ENCODE peak calls at places on chromosomes 4 and X, in five cellular contexts. U is H1, P is K562, H is GM12891, S is GM12878. W is an unnamed sample.

GRCh38 chr4:176425035-176425434 is 105.3 kb downstream of the SPCS3 start:
- DNase-seq in U (no peak), P (no peak), H (no peak), S (no peak), W (no peak)

GRCh38 chr4:148649669-148650331 is 207.6 kb upstream of the NR3C2 start:
- DNase-seq in U (no peak), P (no peak), H (no peak), S (no peak), W (no peak)

GRCh38 chr4:113981591-113981990 is 2.1 kb upstream of the ARSJ start:
- DNase-seq in U (no peak), P (no peak), H (no peak), S (no peak), W (no peak)

GRCh38 chr4:41859106-41859505 is 76.1 kb upstream of the TMEM33 start:
- DNase-seq in U (no peak), P (no peak), H (no peak), S (no peak), W (no peak)

GRCh38 chr4:95651891-95652290 is 103.1 kb upstream of the UNC5C start:
- DNase-seq in U (no peak), P (no peak), H (no peak), S (no peak), W (no peak)

GRCh38 chr4:185359767-185360446 is 35.8 kb downstream of the LRP2BP start:
- DNase-seq in U (no peak), P (peak), H (no peak), S (no peak), W (no peak)

GRCh38 chr4:173525118-173526033 is 4.7 kb downstream of the HAND2 start:
- DNase-seq in U (peak), P (no peak), H (no peak), S (no peak), W (no peak)

GRCh38 chrX:133726211-133726630 is 259.2 kb downstream of the GPC3 start:
- DNase-seq in U (no peak), P (no peak), H (no peak), S (no peak), W (no peak)

GRCh38 chr4:145808021-145808650 is 128.2 kb downstream of the C4orf51 start:
- DNase-seq in U (no peak), P (peak), H (peak), S (peak), W (no peak)

GRCh38 chr4:41718907-41719306 is 29.6 kb downstream of the PHOX2B start:
- DNase-seq in U (no peak), P (no peak), H (no peak), S (no peak), W (no peak)

GRCh38 chr4:150593996-150594395 is 12.0 kb downstream of the MAB21L2 start:
- DNase-seq in U (no peak), P (no peak), H (no peak), S (no peak), W (no peak)

GRCh38 chr4:120843840-120844527 is 78.5 kb downstream of the PRDM5 start:
- DNase-seq in U (peak), P (no peak), H (no peak), S (no peak), W (no peak)

GRCh38 chrX:130725519-130725918 is 177.5 kb downstream of the ENOX2 start:
- DNase-seq in U (no peak), P (no peak), H (no peak), S (no peak), W (no peak)

GRCh38 chr4:80361329-80361900 is 25.9 kb downstream of the CFAP299 start:
- DNase-seq in U (no peak), P (no peak), H (no peak), S (no peak), W (no peak)

GRCh38 chr4:146852365-146852764 is 93.3 kb downstream of the TTC29 start:
- DNase-seq in U (no peak), P (no peak), H (no peak), S (no peak), W (no peak)

GRCh38 chrX:103092942-103093341 is at the start of gene NXF3:
- DNase-seq in U (no peak), P (no peak), H (no peak), S (no peak), W (no peak)

GRCh38 chr4:113858924-113859323 is 97.4 kb upstream of the CAMK2D start:
- DNase-seq in U (no peak), P (no peak), H (no peak), S (no peak), W (no peak)

GRCh38 chrX:140091276-140091886 is 126.1 kb upstream of the CXorf66 start:
- DNase-seq in U (peak), P (peak), H (peak), S (no peak), W (peak)

GRCh38 chrX:44708470-44708869 is 135.4 kb upstream of the DUSP21 start:
- DNase-seq in U (no peak), P (peak), H (no peak), S (no peak), W (no peak)

GRCh38 chr4:34861661-34862060 is 1382.7 kb downstream of the ARAP2 start:
- DNase-seq in U (no peak), P (no peak), H (no peak), S (no peak), W (no peak)
- TF ChIP-seq TAF1 in U (no peak), P (no peak), H (no peak), S (no peak), W (no peak)

GRCh38 chrX:15269120-15269519 is 763 bp downstream of the ASB9 start:
- DNase-seq in U (no peak), P (no peak), H (no peak), S (no peak), W (no peak)

GRCh38 chrX:15274946-15275345 is 5.1 kb upstream of the ASB9 start:
- DNase-seq in U (no peak), P (no peak), H (no peak), S (no peak), W (no peak)

GRCh38 chrX:15269618-15270521 is at the start of gene ASB9:
- DNase-seq in U (peak), P (no peak), H (no peak), S (no peak), W (no peak)
- TF ChIP-seq POLR2A in U (no peak), P (no peak), H (no peak), S (no peak), W (no peak)

DNA sequence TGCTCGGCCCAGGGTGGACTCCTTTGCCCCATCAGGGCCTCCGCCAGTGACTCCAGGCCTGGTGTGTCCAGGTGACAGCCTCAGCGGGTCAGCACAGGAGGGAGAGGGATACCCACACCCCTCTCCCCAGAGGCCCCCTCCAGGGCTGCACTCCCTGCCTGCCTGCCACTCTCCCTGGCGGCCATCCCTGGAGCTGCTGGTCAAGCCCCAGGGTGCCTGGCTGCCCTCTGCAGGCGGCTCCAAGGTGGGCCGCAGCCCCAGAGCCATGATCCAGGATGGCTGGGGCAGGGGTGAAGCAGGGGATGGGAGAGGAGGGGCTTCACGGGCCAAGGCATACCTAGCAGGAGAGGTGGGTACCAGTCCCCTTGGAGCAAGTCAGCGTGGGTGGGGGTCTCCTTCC is 3.8 kb downstream of the FGFRL1 start:
- DNase-seq in U (no peak), P (peak), H (no peak), S (no peak), W (no peak)
- TF ChIP-seq TAF1 in U (no peak), P (no peak), H (no peak), S (no peak), W (no peak)

GRCh38 chr4:169010125-169011023 is at the start of gene CBR4:
- DNase-seq in U (peak), P (peak), H (peak), S (peak), W (peak)
- TF ChIP-seq POLR2A in U (peak), P (peak), H (peak), S (peak), W (peak)

GRCh38 chr4:165656399-165656798 is 216.6 kb upstream of the TLL1 start:
- DNase-seq in U (no peak), P (no peak), H (no peak), S (no peak), W (no peak)
- TF ChIP-seq TAF1 in U (no peak), P (no peak), H (no peak), S (no peak), W (no peak)

GRCh38 chrX:150364347-150365050 is 1.4 kb downstream of the MAMLD1 start:
- DNase-seq in U (peak), P (no peak), H (no peak), S (no peak), W (no peak)
- TF ChIP-seq POLR2A in U (no peak), P (no peak), H (no peak), S (no peak), W (no peak)